ENCODE peak calls at places on chromosomes 6 and 20, in seven cellular contexts. F is GM10248; A is fibroblast of mammary gland; Y is astrocyte of the cerebellum; R is CD8-positive, alpha-beta T cell; Q is sigmoid colon; G is ovary. Z is an unnamed sample.

GRCh38 chr6:159093608-159094443 is 49.0 kb upstream of the TAGAP start:
- DNase-seq in Q (no peak), Y (no peak), A (no peak), R (no peak), F (no peak), G (no peak), Z (no peak)

GRCh38 chr20:20130399-20130798 is 78.1 kb downstream of the CFAP61 start:
- DNase-seq in F (no peak), A (peak; percentile 5), Y (no peak), G (no peak), R (no peak), Q (no peak), Z (no peak)

GRCh38 chr6:132527791-132528190 is 10.3 kb upstream of the TAAR9 start:
- DNase-seq in G (no peak), A (peak; percentile 83), Y (no peak), Q (no peak), R (no peak), F (no peak), Z (no peak)

GRCh38 chr20:25454153-25454900 is 46.9 kb downstream of the GINS1 start:
- DNase-seq in Y (no peak), F (no peak), R (no peak), Q (no peak), G (no peak), A (no peak), Z (no peak)

GRCh38 chr6:33840064-33840926 is 36.5 kb upstream of the MLN start:
- DNase-seq in Y (peak; percentile 78), G (peak; percentile 24), Q (no peak), F (peak; percentile 71), R (no peak), A (peak; percentile 97), Z (peak; percentile 84)

GRCh38 chr20:31674895-31675827 is 37.4 kb downstream of the COX4I2 start:
- DNase-seq in Q (peak; percentile 79), F (peak; percentile 57), A (peak; percentile 88), R (peak; percentile 61), G (peak; percentile 58), Y (peak; percentile 72), Z (no peak)

GRCh38 chr6:124928831-124929230 is 33.4 kb upstream of the RNF217 start:
- DNase-seq in Q (no peak), A (no peak), G (no peak), R (no peak), F (no peak), Y (no peak), Z (no peak)

GRCh38 chr20:57181639-57182038 is 84.8 kb downstream of the BMP7 start:
- DNase-seq in G (no peak), R (no peak), Q (no peak), F (no peak), Y (no peak), A (no peak), Z (no peak)

GRCh38 chr6:19715166-19715558 is 122.0 kb upstream of the ID4 start:
- DNase-seq in Q (no peak), G (no peak), F (no peak), R (no peak), A (peak; percentile 6), Y (no peak), Z (no peak)

GRCh38 chr6:69138893-69139494 is 503.9 kb downstream of the ADGRB3 start:
- DNase-seq in Y (no peak), F (no peak), Q (no peak), A (no peak), G (no peak), R (no peak), Z (no peak)

GRCh38 chr6:150813319-150813992 is 52.0 kb upstream of the MTHFD1L start:
- DNase-seq in G (no peak), Y (no peak), Q (no peak), F (peak; percentile 62), A (peak; percentile 75), R (peak; percentile 8), Z (no peak)

GRCh38 chr6:53432318-53433161 is 83.8 kb upstream of the ELOVL5 start:
- DNase-seq in Q (no peak), R (no peak), F (no peak), A (peak; percentile 97), G (no peak), Y (no peak), Z (no peak)

GRCh38 chr20:5797843-5798462 is 47.8 kb downstream of the SHLD1 start:
- DNase-seq in Q (no peak), A (no peak), F (peak; percentile 66), Y (no peak), R (no peak), G (no peak), Z (no peak)

DNA sequence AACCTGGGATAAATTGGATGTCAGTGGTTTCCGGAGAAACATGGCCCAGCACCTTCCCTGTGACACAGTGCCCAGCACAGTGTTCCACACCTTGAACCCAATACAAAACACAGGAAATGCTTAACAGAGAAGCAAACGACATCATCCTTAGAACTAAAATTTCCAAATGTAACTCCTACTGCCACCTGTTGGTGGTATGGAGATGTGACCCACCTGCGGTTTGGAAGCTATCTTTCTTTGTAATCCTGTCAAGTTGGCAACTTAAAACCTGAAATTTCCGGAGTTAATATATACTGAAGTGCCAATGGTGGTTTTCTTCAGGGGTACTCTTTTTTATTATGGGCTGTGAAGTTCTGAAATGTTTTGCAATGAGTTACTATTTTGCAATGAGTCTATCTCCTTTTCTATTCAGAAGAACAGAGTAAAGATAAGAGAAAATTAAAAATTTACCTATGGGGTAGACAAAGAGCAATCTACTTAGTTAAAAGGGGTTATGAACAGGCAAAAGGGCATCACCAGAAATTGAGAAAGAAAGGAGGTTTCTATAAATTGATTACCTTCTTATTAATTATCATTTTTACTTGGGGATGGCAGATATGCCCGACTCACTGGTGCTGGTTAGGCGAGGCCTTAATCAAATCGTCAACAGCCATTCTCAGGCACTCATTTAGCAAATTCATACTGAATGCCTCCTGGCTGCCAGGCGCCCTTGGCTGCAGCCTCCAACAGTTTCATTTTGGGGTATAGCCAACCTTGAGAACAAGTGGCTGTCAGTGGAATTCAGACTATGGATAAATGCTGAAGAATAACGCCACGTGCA is 658.6 kb downstream of the PTPRT start:
- DNase-seq in A (peak; percentile 4), Y (no peak), G (no peak), R (no peak), Q (no peak), F (peak; percentile 49), Z (no peak)
- TF ChIP-seq CTCF in A (peak; percentile 27), Y (peak; percentile 37), G (peak; percentile 28), R (no peak), Q (peak; percentile 16), F (peak; percentile 36), Z (no peak)

GRCh38 chr6:4352731-4353130 is 217.4 kb upstream of the ECI2 start:
- DNase-seq in F (no peak), G (no peak), Y (no peak), A (no peak), Q (no peak), R (no peak), Z (no peak)
- TF ChIP-seq CTCF in F (no peak), G (no peak), Y (no peak), A (no peak), Q (no peak), R (no peak), Z (no peak)

GRCh38 chr6:5583528-5583927 is 322.2 kb downstream of the FARS2 start:
- DNase-seq in G (no peak), A (no peak), Y (no peak), F (no peak), R (no peak), Q (no peak), Z (no peak)

GRCh38 chr6:5587648-5588047 is 326.3 kb downstream of the FARS2 start:
- DNase-seq in F (no peak), G (no peak), A (no peak), Q (no peak), R (no peak), Y (no peak), Z (no peak)

GRCh38 chr6:5580736-5581568 is 319.6 kb downstream of the FARS2 start:
- DNase-seq in F (no peak), Q (no peak), G (no peak), Y (no peak), A (no peak), R (peak; percentile 9), Z (no peak)

GRCh38 chr6:5584072-5584471 is 322.8 kb downstream of the FARS2 start:
- DNase-seq in Y (peak; percentile 31), R (no peak), F (no peak), A (peak; percentile 73), Q (no peak), G (no peak), Z (peak; percentile 20)

DNA sequence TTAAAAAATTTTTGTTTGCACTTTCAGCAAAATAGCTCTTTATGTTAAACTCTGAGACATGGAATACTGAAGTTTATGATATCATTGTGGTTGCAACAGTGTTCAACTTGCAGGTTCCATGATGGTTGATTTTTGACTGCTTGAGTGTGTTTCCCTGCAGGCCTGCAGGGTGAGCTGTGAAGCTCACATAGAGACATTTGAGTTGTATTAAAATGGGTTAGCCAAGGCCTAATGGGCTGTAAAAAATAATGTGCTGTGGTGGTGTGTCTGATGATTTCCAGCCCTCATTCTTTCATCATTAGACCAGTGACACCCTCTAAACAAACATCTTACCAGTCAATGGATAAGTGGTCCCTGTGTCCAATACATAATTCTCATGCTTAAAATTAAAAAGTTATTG is 321.4 kb downstream of the FARS2 start:
- DNase-seq in F (no peak), G (no peak), A (peak; percentile 23), Y (no peak), R (no peak), Q (no peak), Z (no peak)
- TF ChIP-seq CTCF in F (no peak), G (no peak), A (peak; percentile 27), Y (peak; percentile 22), R (no peak), Q (no peak), Z (no peak)

GRCh38 chr6:109441069-109441816 is 719 bp downstream of the SMPD2 start:
- DNase-seq in Y (no peak), F (peak; percentile 44), R (peak; percentile 51), A (peak; percentile 31), G (peak; percentile 50), Q (peak; percentile 76), Z (no peak)
- TF ChIP-seq CTCF in Y (peak; percentile 49), F (no peak), R (no peak), A (peak; percentile 5), G (no peak), Q (no peak), Z (peak; percentile 18)

GRCh38 chr20:36860339-36860738 is 15.6 kb upstream of the TLDC2 start:
- DNase-seq in Y (no peak), A (peak; percentile 40), F (no peak), G (no peak), R (no peak), Q (no peak), Z (no peak)
- TF ChIP-seq CTCF in Y (no peak), A (no peak), F (no peak), G (no peak), R (no peak), Q (no peak), Z (no peak)

Z was measured in AG09319.